ENCODE peak calls at places on chromosomes 2 and 18, in four cellular contexts. S is body of pancreas, T is prostate gland, D is transverse colon. F is an unnamed sample.

GRCh38 chr2:148988337-148988736 is 50.2 kb upstream of the LYPD6B start:
- DNase-seq in D (no peak), T (no peak), S (no peak), F (no peak)

GRCh38 chr18:8858888-8859511 is 153.6 kb downstream of the MTCL1 start:
- DNase-seq in S (no peak), T (no peak), D (no peak), F (no peak)

GRCh38 chr2:121186261-121186660 is 98.7 kb downstream of the TFCP2L1 start:
- DNase-seq in S (no peak), T (no peak), D (no peak), F (no peak)

GRCh38 chr2:85584857-85585780 is 888 bp downstream of the VAMP5 start:
- DNase-seq in D (peak; percentile 54), S (peak; percentile 90), T (peak; percentile 56), F (no peak)

GRCh38 chr2:2868065-2868464 is 509.6 kb downstream of the EIPR1 start:
- DNase-seq in D (no peak), S (no peak), T (no peak), F (no peak)

GRCh38 chr2:28185153-28185552 is 207.5 kb upstream of the FOSL2 start:
- DNase-seq in D (no peak), S (no peak), T (peak; percentile 8), F (no peak)

GRCh38 chr2:106108351-106108750 is 85.8 kb downstream of the UXS1 start:
- DNase-seq in T (no peak), S (no peak), D (no peak), F (no peak)

GRCh38 chr18:61333746-61334490 is 688 bp downstream of the CDH20 start:
- DNase-seq in S (no peak), T (no peak), D (no peak), F (no peak)

GRCh38 chr2:180071797-180072196 is 64.7 kb upstream of the CWC22 start:
- DNase-seq in D (no peak), T (no peak), S (no peak), F (no peak)

GRCh38 chr2:105752691-105753090 is 8.0 kb downstream of the NCK2 start:
- DNase-seq in D (no peak), T (no peak), S (no peak), F (no peak)

GRCh38 chr2:85505551-85506238 is 33.3 kb upstream of the MAT2A start:
- DNase-seq in T (no peak), D (no peak), S (no peak), F (no peak)

GRCh38 chr2:169715379-169716228 is 18.0 kb upstream of the KLHL23 start:
- DNase-seq in S (peak; percentile 76), D (peak; percentile 71), T (peak; percentile 91), F (no peak)

GRCh38 chr2:233471291-233472035 is 95.1 kb downstream of the USP40 start:
- DNase-seq in D (no peak), S (no peak), T (no peak), F (no peak)

GRCh38 chr2:189249171-189249570 is 69.6 kb upstream of the COL5A2 start:
- DNase-seq in S (no peak), D (no peak), T (no peak), F (no peak)

GRCh38 chr18:45291616-45292612 is 323.4 kb upstream of the SLC14A2 start:
- DNase-seq in S (no peak), D (no peak), T (no peak), F (no peak)

GRCh38 chr2:36395866-36396265 is 40.3 kb downstream of the CRIM1 start:
- DNase-seq in T (no peak), D (no peak), S (no peak), F (no peak)

GRCh38 chr2:126317797-126318431 is 338.0 kb upstream of the GYPC start:
- DNase-seq in S (no peak), D (no peak), T (no peak), F (no peak)

GRCh38 chr18:36176739-36177138 is 10.6 kb upstream of the MOCOS start:
- DNase-seq in S (no peak), T (no peak), D (no peak), F (no peak)

GRCh38 chr18:3279201-3280185 is 17.6 kb downstream of the MYL12B start:
- DNase-seq in T (no peak), S (no peak), D (no peak), F (no peak)

GRCh38 chr18:79353238-79353637 is 42.5 kb upstream of the NFATC1 start:
- DNase-seq in D (no peak), S (no peak), T (no peak), F (no peak)

GRCh38 chr2:179682756-179683155 is 178.7 kb downstream of the ZNF385B start:
- DNase-seq in S (no peak), D (no peak), T (no peak), F (no peak)

GRCh38 chr2:100845141-100845991 is 25.4 kb downstream of the NPAS2 start:
- DNase-seq in S (peak; percentile 90), T (no peak), D (no peak), F (no peak)

GRCh38 chr2:178819147-178819875 is 12.1 kb upstream of the TTN start:
- DNase-seq in S (no peak), T (no peak), D (no peak), F (no peak)

GRCh38 chr2:170030040-170030439 is 147.9 kb upstream of the MYO3B start:
- DNase-seq in T (no peak), D (no peak), S (no peak), F (no peak)

GRCh38 chr2:65320042-65320711 is 92.5 kb downstream of the ACTR2 start:
- DNase-seq in S (no peak), T (no peak), D (no peak), F (no peak)

GRCh38 chr18:6366776-6367175 is 47.9 kb downstream of the L3MBTL4 start:
- DNase-seq in D (no peak), T (no peak), S (no peak), F (no peak)

GRCh38 chr2:234988491-234988890 is 36.7 kb downstream of the SH3BP4 start:
- DNase-seq in S (no peak), T (no peak), D (no peak), F (no peak)

GRCh38 chr2:20618468-20618885 is 32.4 kb downstream of the HS1BP3 start:
- DNase-seq in D (peak; percentile 41), S (no peak), T (no peak), F (no peak)

GRCh38 chr2:228535396-228535795 is 353.9 kb upstream of the SPHKAP start:
- DNase-seq in S (no peak), D (no peak), T (no peak), F (no peak)

GRCh38 chr2:17759805-17760204 is 5.9 kb downstream of the GEN1 start:
- DNase-seq in T (no peak), D (no peak), S (no peak), F (no peak)

GRCh38 chr2:22450831-22451230 is 934.1 kb upstream of the KLHL29 start:
- DNase-seq in D (no peak), S (peak; percentile 19), T (no peak), F (no peak)

GRCh38 chr18:32355896-32356295 is 114.8 kb downstream of the GAREM1 start:
- DNase-seq in T (no peak), D (no peak), S (no peak), F (no peak)

GRCh38 chr2:204670756-204671155 is 125.5 kb downstream of the PARD3B start:
- DNase-seq in S (no peak), D (no peak), T (no peak), F (no peak)

GRCh38 chr2:239386872-239387445 is 13.9 kb downstream of the HDAC4 start:
- DNase-seq in S (no peak), D (no peak), T (no peak), F (peak; percentile 38)

GRCh38 chr18:76405761-76406356 is 89.2 kb downstream of the ZNF516 start:
- DNase-seq in D (peak; percentile 52), T (peak; percentile 70), S (no peak), F (peak; percentile 69)

GRCh38 chr2:235934059-235934896 is 233.9 kb downstream of the GBX2 start:
- DNase-seq in D (no peak), T (no peak), S (no peak), F (no peak)

GRCh38 chr2:223459328-223459939 is 142.7 kb downstream of the SCG2 start:
- DNase-seq in S (no peak), T (no peak), D (no peak), F (no peak)

GRCh38 chr2:74079522-74080341 is 68.0 kb downstream of the BOLA3 start:
- DNase-seq in D (peak; percentile 26), T (no peak), S (no peak), F (no peak)

GRCh38 chr2:155836439-155836838 is 496.1 kb downstream of the NR4A2 start:
- DNase-seq in T (no peak), S (no peak), D (no peak), F (no peak)
- TF ChIP-seq POLR2A in T (no peak), S (no peak), D (no peak), F (no peak)

GRCh38 chr2:197255550-197255949 is 55.0 kb downstream of the ANKRD44 start:
- DNase-seq in T (peak; percentile 14), S (no peak), D (peak; percentile 75), F (peak; percentile 52)

GRCh38 chr2:197256021-197256420 is 54.6 kb downstream of the ANKRD44 start:
- DNase-seq in D (no peak), T (no peak), S (no peak), F (no peak)

GRCh38 chr2:197256771-197257170 is 53.8 kb downstream of the ANKRD44 start:
- DNase-seq in S (no peak), T (no peak), D (no peak), F (no peak)

GRCh38 chr2:197259470-197259999 is 51.0 kb downstream of the ANKRD44 start:
- DNase-seq in T (no peak), D (no peak), S (no peak), F (no peak)

GRCh38 chr2:197258580-197258979 is 52.0 kb downstream of the ANKRD44 start:
- DNase-seq in T (no peak), D (no peak), S (no peak), F (no peak)
- H3K4me1 ChIP-seq in T (no peaks in the 10 kb centered on the region), D (peaks cover 18% of the 10 kb centered on the region), S (no peaks in the 10 kb centered on the region), F (peaks cover 6% of the 10 kb centered on the region)

DNA sequence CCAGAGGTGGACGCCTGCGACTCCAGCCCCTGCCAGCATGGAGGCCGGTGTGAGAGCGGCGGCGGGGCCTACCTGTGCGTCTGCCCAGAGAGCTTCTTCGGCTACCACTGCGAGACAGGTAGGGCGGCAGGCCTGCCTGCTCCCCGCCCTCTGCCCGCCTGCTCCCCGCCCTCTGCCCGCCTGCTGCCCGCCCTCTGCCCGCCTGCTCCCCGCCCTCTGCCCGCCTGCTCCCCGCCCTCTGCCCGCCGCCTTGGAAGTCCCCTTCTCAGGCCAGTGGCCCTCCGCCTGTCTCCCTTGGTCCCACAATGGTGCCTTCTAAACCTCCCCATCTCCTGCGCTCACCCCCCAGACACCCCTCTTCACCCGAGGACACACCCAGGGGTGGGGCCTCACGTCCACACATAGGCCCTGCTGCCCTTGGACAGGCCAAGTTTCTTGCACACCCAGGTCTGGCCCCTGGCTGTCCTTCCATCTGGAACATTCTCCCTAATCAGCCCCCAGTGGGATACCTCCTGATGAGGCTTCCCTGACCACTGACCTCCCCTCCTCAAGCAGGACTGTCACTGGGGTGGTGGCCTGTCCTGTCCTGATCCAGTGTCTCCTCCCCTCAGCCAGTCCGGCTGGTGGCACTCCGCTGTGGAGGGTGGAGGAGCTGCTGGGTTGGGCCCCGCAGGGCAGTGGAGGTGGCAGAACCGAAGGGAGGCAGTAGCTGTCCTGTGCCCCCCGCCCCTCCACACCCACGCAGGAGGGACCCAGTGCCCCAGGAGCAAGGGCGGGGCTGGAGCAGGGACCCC is 37.9 kb downstream of the MTERF4 start:
- DNase-seq in S (peak; percentile 78), T (peak; percentile 69), D (peak; percentile 64), F (peak; percentile 65)
- H3K4me3 ChIP-seq in S (peak overlapping the region; percentile 0), T (peak overlapping the region; percentile 28), D (peak overlapping the region; percentile 8), F (no peak overlapping the region)

GRCh38 chr2:157426477-157426994 is 17.4 kb downstream of the CYTIP start:
- DNase-seq in S (no peak), D (no peak), T (no peak), F (no peak)
- TF ChIP-seq POLR2A in S (no peak), D (no peak), T (no peak), F (no peak)

F was measured in Peyer's patch.